ENCODE peak calls at places on chromosomes 7 and 10, in five cellular contexts. F, B, U, R and N are unnamed samples.

GRCh38 chr10:6498771-6499170 is 81.3 kb downstream of the PRKCQ start:
- DNase-seq in U (no peak), F (no peak), B (no peak), R (no peak), N (no peak)

GRCh38 chr10:84863675-84864074 is 535.3 kb downstream of the CCSER2 start:
- DNase-seq in B (no peak), U (no peak), F (no peak), R (no peak), N (no peak)

GRCh38 chr10:34922138-34922537 is 107.0 kb upstream of the PARD3 start:
- DNase-seq in R (no peak), F (peak), U (no peak), B (no peak), N (no peak)

GRCh38 chr10:22958338-22958737 is 30.5 kb downstream of the ARMC3 start:
- DNase-seq in F (peak), B (no peak), R (no peak), U (no peak), N (no peak)

GRCh38 chr7:38744746-38745145 is 113.6 kb upstream of the AMPH start:
- DNase-seq in B (no peak), U (no peak), R (no peak), F (peak), N (no peak)

GRCh38 chr7:116210345-116211005 is at the start of gene TES:
- DNase-seq in R (peak), U (peak), B (no peak), F (peak), N (peak)

GRCh38 chr7:77351539-77352004 is 64.6 kb downstream of the GSAP start:
- DNase-seq in R (peak), U (no peak), F (no peak), B (no peak), N (peak)

GRCh38 chr10:103736763-103737162 is 118.6 kb downstream of the SH3PXD2A start:
- DNase-seq in B (no peak), U (no peak), F (peak), R (no peak), N (no peak)

GRCh38 chr10:94085288-94085687 is 91.6 kb downstream of the PLCE1 start:
- DNase-seq in B (no peak), R (no peak), F (no peak), U (no peak), N (no peak)

GRCh38 chr7:92834661-92835139 is 1.7 kb downstream of the CDK6 start:
- DNase-seq in R (peak), B (no peak), U (peak), F (peak), N (peak)

GRCh38 chr7:32070406-32071360 is at the start of gene PDE1C:
- DNase-seq in B (no peak), F (no peak), R (no peak), U (no peak), N (no peak)

GRCh38 chr7:116142850-116143249 is 67.5 kb upstream of the TES start:
- DNase-seq in R (no peak), F (no peak), B (no peak), U (no peak), N (no peak)

GRCh38 chr7:128974241-128974934 is 36.7 kb downstream of the IRF5 start:
- DNase-seq in U (no peak), B (no peak), R (no peak), F (peak), N (no peak)

GRCh38 chr7:105269397-105269796 is 119.3 kb downstream of the SRPK2 start:
- DNase-seq in B (no peak), R (no peak), U (no peak), F (no peak), N (no peak)

GRCh38 chr10:74047871-74048270 is 50.0 kb downstream of the VCL start:
- DNase-seq in U (peak), B (no peak), F (peak), R (peak), N (no peak)

GRCh38 chr7:157625973-157626790 is 289.4 kb downstream of the DNAJB6 start:
- DNase-seq in F (no peak), B (no peak), U (no peak), R (no peak), N (no peak)

GRCh38 chr7:70037171-70037933 is 439.1 kb downstream of the AUTS2 start:
- DNase-seq in B (no peak), F (no peak), R (no peak), U (no peak), N (no peak)

GRCh38 chr7:149854611-149855367 is 16.6 kb downstream of the ZNF862 start:
- DNase-seq in R (peak), B (no peak), U (peak), F (peak), N (no peak)

GRCh38 chr10:119428789-119429188 is 113.7 kb downstream of the RGS10 start:
- DNase-seq in B (no peak), F (no peak), R (no peak), U (no peak), N (no peak)

GRCh38 chr7:28269700-28270361 is 89.2 kb upstream of the JAZF1 start:
- DNase-seq in U (no peak), R (no peak), F (no peak), B (no peak), N (no peak)

GRCh38 chr10:12186324-12186723 is 9.4 kb downstream of the NUDT5 start:
- DNase-seq in B (no peak), U (no peak), R (no peak), F (peak), N (no peak)

GRCh38 chr7:95594185-95594584 is 2.1 kb downstream of the PDK4 start:
- DNase-seq in R (no peak), U (no peak), F (no peak), B (no peak), N (no peak)

GRCh38 chr10:104344219-104344618 is 6.0 kb upstream of the ITPRIP start:
- DNase-seq in R (no peak), U (no peak), B (no peak), F (no peak), N (no peak)

GRCh38 chr7:138684360-138684759 is 16.8 kb downstream of the SVOPL start:
- DNase-seq in R (no peak), U (no peak), B (no peak), F (no peak), N (no peak)

GRCh38 chr10:119477444-119477843 is 65.1 kb downstream of the RGS10 start:
- DNase-seq in B (no peak), R (no peak), U (no peak), F (no peak), N (no peak)

GRCh38 chr7:7830122-7830878 is 111.9 kb upstream of the RPA3 start:
- DNase-seq in U (no peak), B (no peak), F (no peak), R (peak), N (no peak)

GRCh38 chr7:19538036-19538435 is 170.8 kb downstream of the POLR1F start:
- DNase-seq in R (no peak), U (no peak), F (no peak), B (no peak), N (no peak)

GRCh38 chr7:10211861-10212260 is 761.8 kb upstream of the PHF14 start:
- DNase-seq in F (no peak), U (no peak), B (no peak), R (no peak), N (no peak)

GRCh38 chr7:29375641-29376562 is 181.3 kb downstream of the CHN2 start:
- DNase-seq in F (peak), R (no peak), B (no peak), U (no peak), N (no peak)

GRCh38 chr10:84194424-84195043 is at the start of gene CDHR1:
- DNase-seq in R (peak), U (no peak), B (no peak), F (no peak), N (peak)

GRCh38 chr10:14382022-14382421 is 51.3 kb upstream of the FRMD4A start:
- DNase-seq in B (no peak), U (no peak), R (no peak), F (no peak), N (no peak)

GRCh38 chr10:48880016-48880705 is 59.5 kb downstream of the LRRC18 start:
- DNase-seq in U (no peak), B (no peak), R (no peak), F (no peak), N (no peak)

GRCh38 chr7:23343806-23344500 is 44.8 kb downstream of the MALSU1 start:
- DNase-seq in B (no peak), R (no peak), U (no peak), F (no peak), N (no peak)

GRCh38 chr7:137816696-137817320 is 30.0 kb downstream of the DGKI start:
- DNase-seq in F (peak), U (no peak), R (no peak), B (no peak), N (no peak)

GRCh38 chr10:127920319-127921074 is 13.6 kb downstream of the PTPRE start:
- DNase-seq in F (no peak), R (no peak), U (no peak), B (no peak), N (no peak)

GRCh38 chr10:46523119-46523880 is 33.2 kb downstream of the GPRIN2 start:
- DNase-seq in R (peak), B (peak), F (peak), U (peak), N (peak)

GRCh38 chr10:127193125-127193524 is 3.3 kb downstream of the INSYN2A start:
- DNase-seq in U (no peak), R (no peak), F (no peak), B (no peak), N (no peak)

GRCh38 chr7:94507962-94508361 is 1.6 kb upstream of the CASD1 start:
- DNase-seq in U (no peak), F (no peak), R (no peak), B (no peak), N (no peak)

GRCh38 chr7:130037703-130038102 is 13.5 kb downstream of the ZC3HC1 start:
- DNase-seq in B (no peak), R (no peak), U (no peak), F (peak), N (no peak)
- TF ChIP-seq CTCF in B (no peak), R (no peak), U (peak), F (peak), N (no peak)

GRCh38 chr10:72906446-72906845 is 12.9 kb downstream of the OIT3 start:
- DNase-seq in B (no peak), U (no peak), F (peak), R (no peak), N (no peak)

GRCh38 chr10:72899545-72899944 is 6.0 kb downstream of the OIT3 start:
- DNase-seq in R (no peak), F (no peak), U (no peak), B (no peak), N (no peak)

GRCh38 chr10:72910705-72911104 is 17.2 kb downstream of the OIT3 start:
- DNase-seq in F (no peak), B (no peak), R (no peak), U (no peak), N (no peak)

DNA sequence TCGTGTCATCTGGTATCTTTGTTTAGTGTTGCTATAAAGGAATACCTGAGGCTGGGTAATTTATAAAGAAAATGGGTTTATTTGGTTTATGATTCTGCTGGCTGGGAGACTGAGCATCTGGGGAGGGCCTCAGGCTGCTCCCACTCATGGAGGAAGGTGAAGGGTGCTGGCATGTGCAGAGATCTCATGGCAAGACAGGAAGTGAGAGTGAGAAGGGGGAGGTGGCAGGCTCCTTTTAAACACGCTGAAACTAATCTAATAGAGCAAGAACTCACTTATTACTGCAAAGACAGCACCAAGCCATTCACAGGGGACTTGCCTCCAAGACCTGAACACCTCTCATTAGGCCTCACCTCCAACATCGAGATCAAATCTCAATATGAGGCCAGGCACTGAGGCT is 11.3 kb downstream of the OIT3 start:
- DNase-seq in U (no peak), F (no peak), R (no peak), B (no peak), N (no peak)
- TF ChIP-seq CTCF in U (no peak), F (no peak), R (no peak), B (no peak), N (no peak)

GRCh38 chr10:101011517-101012423 is 12.2 kb downstream of the LZTS2 start:
- DNase-seq in F (peak), B (no peak), U (no peak), R (no peak), N (no peak)
- TF ChIP-seq CTCF in F (peak), B (no peak), U (no peak), R (no peak), N (no peak)

DNA sequence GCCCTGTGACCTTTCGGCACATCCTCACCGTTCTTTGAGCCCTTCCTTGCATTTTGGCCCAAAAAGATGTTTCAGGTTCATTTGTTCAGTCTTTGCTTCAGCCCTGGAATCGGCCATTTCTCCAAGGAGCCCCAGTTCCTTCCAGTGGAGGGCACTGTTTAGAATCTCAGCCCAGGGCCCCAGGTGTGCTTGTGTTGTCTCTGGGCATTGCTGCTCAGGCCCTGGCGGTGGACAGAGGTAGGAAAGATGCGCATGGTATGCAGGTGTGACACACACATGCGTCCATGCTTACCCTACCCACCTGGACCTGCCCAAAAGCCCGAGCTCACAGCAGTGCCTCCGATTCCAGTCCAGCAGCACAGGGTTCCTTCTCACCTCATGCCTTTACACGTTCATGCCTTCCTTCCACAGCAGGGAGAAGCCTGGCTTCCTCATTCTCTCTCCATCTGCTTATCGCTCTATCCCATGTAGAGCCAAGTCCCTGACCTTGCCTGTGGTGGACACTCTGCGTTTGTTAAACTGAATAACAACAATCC is 70.6 kb downstream of the LHPP start:
- DNase-seq in B (no peak), R (no peak), U (peak), F (peak), N (no peak)
- TF ChIP-seq CTCF in B (no peak), R (no peak), U (peak), F (peak), N (no peak)